ENCODE peak calls at places on chromosome 13, in eight cellular contexts. One of them, this sample, is unnamed.

GRCh38 chr13:35722438-35723060 is 246.1 kb upstream of the MAB21L1 start:
- DNase-seq in transverse colon: no peak
- DNase-seq in stomach: no peak
- DNase-seq in breast epithelium: no peak
- DNase-seq in HepG2: no peak
- DNase-seq in H1: no peak
- DNase-seq in K562: no peak
- DNase-seq in endothelial cell of umbilical vein: no peak
- DNase-seq in this sample: no peak

GRCh38 chr13:33262069-33262487 is 23.5 kb downstream of the STARD13 start:
- DNase-seq in transverse colon: peak; percentile 39
- DNase-seq in stomach: no peak
- DNase-seq in breast epithelium: no peak
- DNase-seq in HepG2: peak; percentile 88
- DNase-seq in H1: no peak
- DNase-seq in K562: no peak
- DNase-seq in endothelial cell of umbilical vein: peak; percentile 22
- DNase-seq in this sample: no peak

GRCh38 chr13:111346281-111346680 is 25.8 kb downstream of the TEX29 start:
- DNase-seq in transverse colon: no peak
- DNase-seq in stomach: no peak
- DNase-seq in breast epithelium: no peak
- DNase-seq in HepG2: no peak
- DNase-seq in H1: no peak
- DNase-seq in K562: no peak
- DNase-seq in endothelial cell of umbilical vein: no peak
- DNase-seq in this sample: no peak

GRCh38 chr13:30377312-30377685 is 45.0 kb upstream of the UBE2L5 start:
- DNase-seq in transverse colon: no peak
- DNase-seq in stomach: no peak
- DNase-seq in breast epithelium: no peak
- DNase-seq in HepG2: no peak
- DNase-seq in H1: no peak
- DNase-seq in K562: no peak
- DNase-seq in endothelial cell of umbilical vein: no peak
- DNase-seq in this sample: no peak

GRCh38 chr13:91714726-91715334 is 316.4 kb downstream of the GPC5 start:
- DNase-seq in transverse colon: no peak
- DNase-seq in stomach: no peak
- DNase-seq in breast epithelium: no peak
- DNase-seq in HepG2: no peak
- DNase-seq in H1: no peak
- DNase-seq in K562: no peak
- DNase-seq in endothelial cell of umbilical vein: no peak
- DNase-seq in this sample: no peak

GRCh38 chr13:72953391-72953960 is 105.3 kb upstream of the KLF5 start:
- DNase-seq in transverse colon: peak; percentile 78
- DNase-seq in stomach: peak; percentile 79
- DNase-seq in breast epithelium: peak; percentile 29
- DNase-seq in HepG2: no peak
- DNase-seq in H1: no peak
- DNase-seq in K562: no peak
- DNase-seq in endothelial cell of umbilical vein: no peak
- DNase-seq in this sample: no peak

GRCh38 chr13:94598281-94598680 is 2.3 kb upstream of the TGDS start:
- DNase-seq in transverse colon: no peak
- DNase-seq in stomach: no peak
- DNase-seq in breast epithelium: no peak
- DNase-seq in HepG2: no peak
- DNase-seq in H1: no peak
- DNase-seq in K562: no peak
- DNase-seq in endothelial cell of umbilical vein: no peak
- DNase-seq in this sample: no peak

GRCh38 chr13:99653526-99653925 is 152.3 kb downstream of the TM9SF2 start:
- DNase-seq in transverse colon: no peak
- DNase-seq in stomach: no peak
- DNase-seq in breast epithelium: no peak
- DNase-seq in HepG2: no peak
- DNase-seq in H1: no peak
- DNase-seq in K562: no peak
- DNase-seq in endothelial cell of umbilical vein: no peak
- DNase-seq in this sample: no peak

GRCh38 chr13:112976526-112976925 is 7.5 kb downstream of the MCF2L start:
- DNase-seq in transverse colon: no peak
- DNase-seq in stomach: no peak
- DNase-seq in breast epithelium: no peak
- DNase-seq in HepG2: no peak
- DNase-seq in H1: no peak
- DNase-seq in K562: no peak
- DNase-seq in endothelial cell of umbilical vein: no peak
- DNase-seq in this sample: no peak

GRCh38 chr13:36418022-36418805 is 14.1 kb upstream of the CCNA1 start:
- DNase-seq in transverse colon: no peak
- DNase-seq in stomach: no peak
- DNase-seq in breast epithelium: no peak
- DNase-seq in HepG2: no peak
- DNase-seq in H1: no peak
- DNase-seq in K562: no peak
- DNase-seq in endothelial cell of umbilical vein: peak; percentile 80
- DNase-seq in this sample: no peak

GRCh38 chr13:52345048-52345447 is 60.9 kb downstream of the THSD1 start:
- DNase-seq in transverse colon: no peak
- DNase-seq in stomach: no peak
- DNase-seq in breast epithelium: no peak
- DNase-seq in HepG2: no peak
- DNase-seq in H1: no peak
- DNase-seq in K562: no peak
- DNase-seq in endothelial cell of umbilical vein: peak; percentile 77
- DNase-seq in this sample: no peak

GRCh38 chr13:73142091-73142490 is 83.3 kb downstream of the KLF5 start:
- DNase-seq in transverse colon: no peak
- DNase-seq in stomach: peak; percentile 43
- DNase-seq in breast epithelium: no peak
- DNase-seq in HepG2: no peak
- DNase-seq in H1: no peak
- DNase-seq in K562: no peak
- DNase-seq in endothelial cell of umbilical vein: peak; percentile 5
- DNase-seq in this sample: no peak

GRCh38 chr13:46683879-46684278 is 113.1 kb downstream of the ESD start:
- DNase-seq in transverse colon: no peak
- DNase-seq in stomach: no peak
- DNase-seq in breast epithelium: no peak
- DNase-seq in HepG2: no peak
- DNase-seq in H1: no peak
- DNase-seq in K562: no peak
- DNase-seq in endothelial cell of umbilical vein: no peak
- DNase-seq in this sample: no peak

DNA sequence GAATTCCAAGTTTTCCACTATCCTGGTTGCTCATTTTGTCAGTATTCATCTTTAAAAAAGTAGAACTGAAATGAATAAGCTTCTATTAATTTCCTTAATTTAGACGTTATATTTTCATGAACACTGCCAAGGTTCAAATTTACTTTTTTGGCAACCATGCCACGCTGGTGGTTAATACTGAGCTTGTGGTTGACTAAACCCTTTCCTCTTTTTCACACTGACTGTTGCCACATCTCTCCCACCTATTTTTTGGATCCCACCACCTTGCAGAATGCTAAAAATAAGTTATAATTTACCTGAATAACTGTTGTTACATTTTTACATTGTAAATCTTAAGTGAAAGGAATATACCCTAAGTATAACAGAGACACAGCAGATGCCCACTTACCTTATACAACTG is 45.0 kb downstream of the FLT3 start:
- DNase-seq in transverse colon: no peak
- DNase-seq in stomach: no peak
- DNase-seq in breast epithelium: no peak
- DNase-seq in HepG2: no peak
- DNase-seq in H1: no peak
- DNase-seq in K562: no peak
- DNase-seq in endothelial cell of umbilical vein: no peak
- DNase-seq in this sample: no peak
- TF ChIP-seq POLR2A in transverse colon: no peak
- TF ChIP-seq POLR2A in stomach: no peak
- TF ChIP-seq POLR2A in breast epithelium: no peak
- TF ChIP-seq POLR2A in HepG2: no peak
- TF ChIP-seq POLR2A in H1: no peak
- TF ChIP-seq POLR2A in K562: no peak
- TF ChIP-seq POLR2A in endothelial cell of umbilical vein: no peak
- TF ChIP-seq POLR2A in this sample: no peak

DNA sequence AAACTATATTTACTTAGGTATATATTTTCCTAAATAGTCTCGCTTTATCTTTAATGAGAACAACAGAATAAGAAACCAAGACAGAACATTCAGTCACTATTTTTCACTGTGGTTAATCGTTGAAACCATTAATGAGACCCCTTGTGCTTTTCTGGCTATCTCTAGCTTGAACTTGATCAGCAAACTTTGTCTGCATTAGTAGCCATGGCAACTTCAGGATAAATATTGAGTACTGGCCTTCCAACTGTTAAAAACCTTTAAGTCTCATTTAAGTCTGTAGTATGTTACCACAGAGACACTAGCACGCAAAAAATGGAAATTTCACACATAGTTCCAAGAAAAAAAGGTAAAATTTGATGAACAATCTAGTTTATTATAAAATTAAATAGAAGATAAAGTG is 946.0 kb downstream of the SLITRK5 start:
- DNase-seq in transverse colon: no peak
- DNase-seq in stomach: no peak
- DNase-seq in breast epithelium: no peak
- DNase-seq in HepG2: no peak
- DNase-seq in H1: no peak
- DNase-seq in K562: no peak
- DNase-seq in endothelial cell of umbilical vein: no peak
- DNase-seq in this sample: no peak
- TF ChIP-seq POLR2AphosphoS5 in transverse colon: no peak
- TF ChIP-seq POLR2AphosphoS5 in stomach: no peak
- TF ChIP-seq POLR2AphosphoS5 in breast epithelium: no peak
- TF ChIP-seq POLR2AphosphoS5 in HepG2: no peak
- TF ChIP-seq POLR2AphosphoS5 in H1: no peak
- TF ChIP-seq POLR2AphosphoS5 in K562: no peak
- TF ChIP-seq POLR2AphosphoS5 in endothelial cell of umbilical vein: no peak
- TF ChIP-seq POLR2AphosphoS5 in this sample: no peak

DNA sequence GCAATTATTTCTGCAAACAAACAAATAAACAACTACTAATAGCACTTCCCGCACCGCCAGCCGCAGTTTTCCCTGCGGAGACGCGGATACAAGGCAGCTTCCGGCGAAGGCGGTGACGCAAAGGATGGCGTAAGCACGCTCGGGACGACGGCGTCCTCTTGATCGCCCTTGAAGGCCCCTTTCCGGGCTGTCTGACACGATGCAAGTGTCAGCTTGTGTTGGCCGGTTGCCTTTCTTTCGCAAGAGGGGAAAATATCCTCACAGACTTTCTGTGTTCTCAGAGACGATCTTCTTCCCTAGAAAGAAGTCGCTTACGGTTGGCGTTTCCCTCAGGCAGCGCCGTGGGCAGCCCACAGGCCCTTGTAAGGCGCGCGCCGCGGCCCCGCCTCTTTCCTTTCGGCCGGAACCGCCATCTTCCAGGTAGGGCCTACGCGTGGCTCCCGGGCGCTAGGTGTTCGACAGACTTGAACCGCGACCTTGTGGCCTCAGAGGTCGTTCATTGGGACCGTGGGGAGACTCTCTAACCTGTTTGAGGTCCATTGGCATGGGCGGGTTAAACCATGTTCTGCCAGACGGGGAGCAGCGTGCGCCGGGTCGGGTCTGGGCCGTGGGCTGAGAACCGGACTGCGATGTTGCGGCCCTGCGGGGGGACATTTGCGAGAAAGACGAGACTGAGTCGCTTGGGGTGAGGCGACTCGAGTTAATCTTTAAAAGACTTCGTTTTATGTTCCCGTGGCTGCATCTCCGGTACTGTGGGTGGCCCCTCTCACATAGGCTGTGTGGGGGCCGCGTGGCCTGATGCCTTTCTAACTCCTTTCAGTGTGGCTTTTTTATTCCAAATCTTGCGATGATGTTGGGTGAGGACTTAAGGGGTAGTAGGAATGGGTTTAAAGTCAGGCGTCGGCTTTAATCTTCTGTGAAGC is at the start of gene RPL21:
- DNase-seq in transverse colon: peak; percentile 97
- DNase-seq in stomach: peak; percentile 96
- DNase-seq in breast epithelium: peak; percentile 95
- DNase-seq in HepG2: peak; percentile 91
- DNase-seq in H1: peak; percentile 80
- DNase-seq in K562: peak; percentile 95
- DNase-seq in endothelial cell of umbilical vein: peak; percentile 98
- DNase-seq in this sample: peak; percentile 72
- TF ChIP-seq POLR2A in transverse colon: peak; percentile 93
- TF ChIP-seq POLR2A in stomach: peak; percentile 43
- TF ChIP-seq POLR2A in breast epithelium: peak; percentile 62
- TF ChIP-seq POLR2A in HepG2: peak; percentile 86
- TF ChIP-seq POLR2A in H1: peak; percentile 98
- TF ChIP-seq POLR2A in K562: peak; percentile 93
- TF ChIP-seq POLR2A in endothelial cell of umbilical vein: peak; percentile 92
- TF ChIP-seq POLR2A in this sample: peak; percentile 98

GRCh38 chr13:45333973-45334922 is 6.7 kb downstream of the TPT1 start:
- DNase-seq in transverse colon: no peak
- DNase-seq in stomach: no peak
- DNase-seq in breast epithelium: no peak
- DNase-seq in HepG2: no peak
- DNase-seq in H1: no peak
- DNase-seq in K562: no peak
- DNase-seq in endothelial cell of umbilical vein: peak; percentile 45
- DNase-seq in this sample: no peak

GRCh38 chr13:45337395-45337794 is 3.6 kb downstream of the TPT1 start:
- DNase-seq in transverse colon: no peak
- DNase-seq in stomach: no peak
- DNase-seq in breast epithelium: no peak
- DNase-seq in HepG2: no peak
- DNase-seq in H1: no peak
- DNase-seq in K562: no peak
- DNase-seq in endothelial cell of umbilical vein: no peak
- DNase-seq in this sample: no peak

GRCh38 chr13:45336025-45336800 is 4.8 kb downstream of the TPT1 start:
- DNase-seq in transverse colon: no peak
- DNase-seq in stomach: no peak
- DNase-seq in breast epithelium: no peak
- DNase-seq in HepG2: no peak
- DNase-seq in H1: no peak
- DNase-seq in K562: no peak
- DNase-seq in endothelial cell of umbilical vein: no peak
- DNase-seq in this sample: no peak

GRCh38 chr13:45333251-45333972 is 7.6 kb downstream of the TPT1 start:
- DNase-seq in transverse colon: no peak
- DNase-seq in stomach: no peak
- DNase-seq in breast epithelium: no peak
- DNase-seq in HepG2: no peak
- DNase-seq in H1: no peak
- DNase-seq in K562: no peak
- DNase-seq in endothelial cell of umbilical vein: no peak
- DNase-seq in this sample: no peak

GRCh38 chr13:45335397-45336024 is 5.5 kb downstream of the TPT1 start:
- DNase-seq in transverse colon: no peak
- DNase-seq in stomach: no peak
- DNase-seq in breast epithelium: no peak
- DNase-seq in HepG2: peak; percentile 65
- DNase-seq in H1: no peak
- DNase-seq in K562: no peak
- DNase-seq in endothelial cell of umbilical vein: no peak
- DNase-seq in this sample: no peak
- TF ChIP-seq POLR2AphosphoS5 in transverse colon: no peak
- TF ChIP-seq POLR2AphosphoS5 in stomach: no peak
- TF ChIP-seq POLR2AphosphoS5 in breast epithelium: no peak
- TF ChIP-seq POLR2AphosphoS5 in HepG2: peak; percentile 63
- TF ChIP-seq POLR2AphosphoS5 in H1: peak; percentile 80
- TF ChIP-seq POLR2AphosphoS5 in K562: peak; percentile 18
- TF ChIP-seq POLR2AphosphoS5 in endothelial cell of umbilical vein: peak; percentile 68
- TF ChIP-seq POLR2AphosphoS5 in this sample: peak; percentile 57